ENCODE peak calls at places on chromosomes 1 and 21, in four cellular contexts. L is lower lobe of right lung; K is CD8-positive, alpha-beta T cell; U is small intestine. V is an unnamed sample.
A peak's percentile ranks its signal among the peaks of the same experiment; 100 is the strongest.

GRCh38 chr1:113745425-113745824 is 13.9 kb downstream of the PHTF1 start:
- DNase-seq in K (no peak), U (no peak), L (no peak), V (no peak)

GRCh38 chr1:90187186-90187585 is 192.3 kb downstream of the ZNF326 start:
- DNase-seq in K (no peak), L (no peak), U (no peak), V (no peak)

GRCh38 chr1:178953034-178953433 is 72.7 kb upstream of the FAM20B start:
- DNase-seq in U (no peak), L (no peak), K (no peak), V (no peak)

GRCh38 chr1:36094621-36095061 is 5.9 kb downstream of the ADPRS start:
- DNase-seq in L (no peak), K (no peak), U (no peak), V (no peak)

GRCh38 chr1:248807067-248807737 is 18.5 kb downstream of the SH3BP5L start:
- DNase-seq in U (peak; percentile 67), K (peak; percentile 64), L (peak; percentile 76), V (no peak)

GRCh38 chr1:20728371-20729154 is 3.9 kb downstream of the SH2D5 start:
- DNase-seq in L (no peak), U (no peak), K (peak; percentile 40), V (no peak)

GRCh38 chr1:246067432-246068021 is 439.6 kb downstream of the SMYD3 start:
- DNase-seq in K (no peak), L (no peak), U (no peak), V (no peak)

GRCh38 chr1:200641175-200641489 is 20.6 kb upstream of the KIF14 start:
- DNase-seq in L (no peak), K (no peak), U (no peak), V (no peak)

GRCh38 chr1:201329801-201330200 is 46.5 kb downstream of the PKP1 start:
- DNase-seq in K (no peak), U (no peak), L (peak; percentile 52), V (no peak)

GRCh38 chr1:162696286-162696862 is 64.1 kb downstream of the DDR2 start:
- DNase-seq in U (no peak), L (peak; percentile 48), K (no peak), V (peak; percentile 75)

GRCh38 chr1:216723274-216723780 is at the start of gene ESRRG:
- DNase-seq in K (no peak), L (peak; percentile 50), U (peak; percentile 74), V (no peak)

GRCh38 chr1:54371038-54371935 is 34.9 kb downstream of the SSBP3 start:
- DNase-seq in K (no peak), L (no peak), U (peak; percentile 64), V (no peak)

GRCh38 chr21:17542371-17542992 is 29.6 kb downstream of the CXADR start:
- DNase-seq in U (peak; percentile 41), L (no peak), K (no peak), V (no peak)

GRCh38 chr1:42931108-42931539 is 27.5 kb downstream of the SLC2A1 start:
- DNase-seq in U (peak; percentile 55), K (peak; percentile 77), L (no peak), V (no peak)

GRCh38 chr1:8681911-8682310 is 135.5 kb downstream of the RERE start:
- DNase-seq in K (no peak), L (no peak), U (no peak), V (no peak)

GRCh38 chr1:113759341-113760101 is at the start of gene PHTF1:
- DNase-seq in U (peak; percentile 55), K (peak; percentile 75), L (peak; percentile 88), V (peak; percentile 51)

GRCh38 chr1:235960799-235961198 is 94.1 kb upstream of the LYST start:
- DNase-seq in U (no peak), K (no peak), L (no peak), V (no peak)

GRCh38 chr21:42777757-42778344 is 101.5 kb downstream of the WDR4 start:
- DNase-seq in L (peak; percentile 39), U (no peak), K (no peak), V (no peak)

GRCh38 chr21:17585875-17586450 is 26.7 kb downstream of the BTG3 start:
- DNase-seq in L (no peak), K (no peak), U (peak; percentile 59), V (no peak)

GRCh38 chr1:109393602-109394233 is 4.0 kb downstream of the SORT1 start:
- DNase-seq in K (no peak), L (no peak), U (no peak), V (no peak)

GRCh38 chr1:233544304-233544703 is 69.6 kb upstream of the KCNK1 start:
- DNase-seq in K (no peak), U (no peak), L (no peak), V (no peak)

GRCh38 chr1:53754484-53755312 is 15.7 kb upstream of the GLIS1 start:
- DNase-seq in U (peak; percentile 62), K (no peak), L (no peak), V (no peak)

GRCh38 chr1:81477704-81478103 is 323.0 kb upstream of the ADGRL2 start:
- DNase-seq in U (no peak), L (no peak), K (no peak), V (no peak)

GRCh38 chr1:29240400-29240837 is 4.1 kb downstream of the PTPRU start:
- DNase-seq in L (no peak), U (no peak), K (no peak), V (no peak)

GRCh38 chr1:197170538-197170937 is 24.1 kb upstream of the ASPM start:
- DNase-seq in K (no peak), L (no peak), U (no peak), V (no peak)

GRCh38 chr1:83761977-83762376 is 237.0 kb downstream of the TTLL7 start:
- DNase-seq in U (no peak), K (no peak), L (no peak), V (no peak)

GRCh38 chr21:26836546-26836945 is 8.7 kb downstream of the ADAMTS1 start:
- DNase-seq in U (no peak), K (no peak), L (no peak), V (no peak)

GRCh38 chr1:209900734-209901133 is 37.3 kb upstream of the SYT14 start:
- DNase-seq in L (no peak), K (no peak), U (no peak), V (no peak)

GRCh38 chr1:167720965-167721616 is 691 bp upstream of the MPZL1 start:
- DNase-seq in K (no peak), U (peak; percentile 72), L (peak; percentile 58), V (no peak)

GRCh38 chr21:39430457-39430856 is 15.1 kb downstream of the LCA5L start:
- DNase-seq in K (no peak), U (no peak), L (no peak), V (no peak)

GRCh38 chr1:226078336-226078735 is 15.8 kb downstream of the H3-3A start:
- DNase-seq in L (no peak), U (no peak), K (peak; percentile 37), V (no peak)

GRCh38 chr1:111920221-111921024 is 69.0 kb downstream of the KCND3 start:
- DNase-seq in K (no peak), L (no peak), U (no peak), V (no peak)

GRCh38 chr21:37848721-37849490 is 67.4 kb downstream of the KCNJ6 start:
- DNase-seq in U (no peak), K (no peak), L (no peak), V (no peak)

GRCh38 chr1:4614371-4615137 is 39.9 kb upstream of the AJAP1 start:
- DNase-seq in U (no peak), K (no peak), L (no peak), V (no peak)

GRCh38 chr1:181647314-181648035 is 164.2 kb downstream of the CACNA1E start:
- DNase-seq in K (no peak), L (no peak), U (peak; percentile 81), V (no peak)

GRCh38 chr1:54254055-54254454 is 54.1 kb downstream of the MRPL37 start:
- DNase-seq in K (no peak), L (no peak), U (no peak), V (no peak)

GRCh38 chr1:199735660-199736059 is 291.9 kb upstream of the NR5A2 start:
- DNase-seq in K (no peak), U (no peak), L (no peak), V (no peak)

GRCh38 chr1:211781260-211781659 is 49.3 kb downstream of the LPGAT1 start:
- DNase-seq in U (no peak), L (no peak), K (no peak), V (no peak)

GRCh38 chr1:56517404-56518130 is 61.8 kb downstream of the PLPP3 start:
- DNase-seq in L (no peak), K (no peak), U (no peak), V (no peak)
- H3K27ac ChIP-seq in L (peak overlapping the region; percentile 61), K (no peak overlapping the region), U (peak overlapping the region; percentile 80), V (no peak overlapping the region)

GRCh38 chr1:241569848-241570247 is 37.7 kb downstream of the KMO start:
- DNase-seq in L (no peak), K (no peak), U (no peak), V (no peak)
- H3K9me3 ChIP-seq in L (no peaks in the 10 kb centered on the region), K (no peaks in the 10 kb centered on the region), U (no peaks in the 10 kb centered on the region), V (no peaks in the 10 kb centered on the region)

GRCh38 chr1:192538407-192539311 is 36.9 kb upstream of the RGS1 start:
- DNase-seq in U (peak; percentile 55), K (no peak), L (no peak), V (no peak)

GRCh38 chr1:192539450-192540132 is 36.0 kb upstream of the RGS1 start:
- DNase-seq in K (no peak), L (no peak), U (no peak), V (peak; percentile 94)

GRCh38 chr1:192530254-192530653 is 45.3 kb upstream of the RGS1 start:
- DNase-seq in L (no peak), U (peak; percentile 32), K (no peak), V (no peak)

DNA sequence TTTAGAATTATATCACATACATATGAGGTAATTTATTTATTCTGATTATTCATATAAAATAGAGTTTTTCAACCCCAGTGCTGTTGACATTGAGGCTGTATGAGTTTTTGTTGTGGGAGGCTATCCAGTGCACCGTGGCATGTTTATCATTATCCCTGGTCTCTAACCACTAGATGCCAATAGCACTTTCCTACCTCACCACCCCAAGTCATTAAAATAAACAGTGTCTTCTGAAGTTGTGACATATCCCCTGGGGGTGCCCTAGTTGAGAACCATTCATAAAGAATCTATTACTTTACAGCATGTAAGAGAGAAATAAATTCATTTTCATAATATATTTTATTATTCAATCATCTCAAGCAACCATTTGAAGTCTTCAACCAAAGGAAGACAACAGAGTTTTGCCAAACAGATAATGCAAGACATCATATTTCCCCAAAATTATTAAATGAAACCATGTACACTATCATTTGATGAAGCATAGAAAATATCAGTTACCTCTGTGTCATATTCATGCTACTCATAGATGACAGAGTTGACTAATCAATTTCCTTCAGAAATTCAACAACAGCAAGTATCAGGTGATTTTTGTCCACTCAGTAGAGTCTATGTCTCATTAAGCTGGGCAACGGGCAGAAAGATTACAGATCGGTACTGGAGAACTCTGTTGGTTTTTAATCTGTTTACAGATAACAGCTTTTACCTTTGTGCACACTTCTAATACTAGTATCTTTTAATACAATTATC is 39.5 kb upstream of the RGS1 start:
- DNase-seq in L (no peak), K (no peak), U (no peak), V (no peak)
- H3K27ac ChIP-seq in L (no peak overlapping the region), K (no peak overlapping the region), U (no peak overlapping the region), V (no peak overlapping the region)

GRCh38 chr1:103997631-103998030 is 247.9 kb downstream of the AMY1C start:
- DNase-seq in L (no peak), K (no peak), U (no peak), V (no peak)
- H3K9me3 ChIP-seq in L (no peaks in the 10 kb centered on the region), K (peaks cover 4% of the 10 kb centered on the region), U (no peaks in the 10 kb centered on the region), V (no peaks in the 10 kb centered on the region)

V was measured in AG04450.